ENCODE peak calls at places on chromosomes 12 and 14, in ten cellular contexts. T, W, I, E, B, M, A, S, J and Q are unnamed samples. For H3K36me3, the result is how much of the 10 kb centered on the place peaks cover.

GRCh38 chr12:2341871-2342270 is 289.1 kb downstream of the CACNA1C start:
- DNase-seq in T (peak), W (no peak), I (no peak), E (no peak), B (peak), M (no peak), A (peak), S (no peak), J (no peak), Q (no peak)

GRCh38 chr12:93645702-93646101 is 31.5 kb upstream of the CRADD start:
- DNase-seq in T (peak), W (no peak), I (no peak), E (no peak), B (peak), M (no peak), A (peak), S (no peak), J (no peak), Q (no peak)

GRCh38 chr12:120960657-120961056 is 17.7 kb upstream of the HNF1A start:
- DNase-seq in T (no peak), W (no peak), I (no peak), E (no peak), B (no peak), M (no peak), A (no peak), S (no peak), J (no peak), Q (no peak)

GRCh38 chr14:96105921-96106441 is 66.8 kb downstream of the C14orf132 start:
- DNase-seq in T (peak), W (no peak), I (no peak), E (no peak), B (no peak), M (no peak), A (no peak), S (no peak), J (no peak), Q (no peak)

GRCh38 chr12:47636908-47637780 is 68.7 kb downstream of the RPAP3 start:
- DNase-seq in T (no peak), W (peak), I (peak), E (no peak), B (peak), M (no peak), A (peak), S (peak), J (peak), Q (no peak)

GRCh38 chr12:94025730-94026129 is 122.6 kb upstream of the PLXNC1 start:
- DNase-seq in T (no peak), W (no peak), I (no peak), E (no peak), B (peak), M (no peak), A (peak), S (no peak), J (no peak), Q (no peak)

GRCh38 chr14:91350813-91351507 is 66.7 kb downstream of the CCDC88C start:
- DNase-seq in T (no peak), W (no peak), I (peak), E (no peak), B (no peak), M (no peak), A (no peak), S (peak), J (peak), Q (no peak)

GRCh38 chr12:95763809-95764253 is 26.7 kb downstream of the NTN4 start:
- DNase-seq in T (peak), W (no peak), I (no peak), E (no peak), B (peak), M (no peak), A (peak), S (no peak), J (peak), Q (peak)

GRCh38 chr14:91249841-91250616 is 5.5 kb upstream of the GPR68 start:
- DNase-seq in T (peak), W (no peak), I (peak), E (no peak), B (no peak), M (no peak), A (no peak), S (peak), J (no peak), Q (no peak)

GRCh38 chr12:24396266-24396665 is 446.8 kb upstream of the SOX5 start:
- DNase-seq in T (no peak), W (no peak), I (no peak), E (no peak), B (no peak), M (no peak), A (no peak), S (no peak), J (no peak), Q (no peak)

GRCh38 chr12:13976880-13977279 is 4.5 kb downstream of the GRIN2B start:
- DNase-seq in T (no peak), W (no peak), I (no peak), E (no peak), B (no peak), M (no peak), A (no peak), S (no peak), J (no peak), Q (no peak)

GRCh38 chr12:96986883-96987523 is 79.9 kb downstream of the NEDD1 start:
- DNase-seq in T (no peak), W (no peak), I (no peak), E (no peak), B (peak), M (no peak), A (peak), S (peak), J (no peak), Q (peak)

DNA sequence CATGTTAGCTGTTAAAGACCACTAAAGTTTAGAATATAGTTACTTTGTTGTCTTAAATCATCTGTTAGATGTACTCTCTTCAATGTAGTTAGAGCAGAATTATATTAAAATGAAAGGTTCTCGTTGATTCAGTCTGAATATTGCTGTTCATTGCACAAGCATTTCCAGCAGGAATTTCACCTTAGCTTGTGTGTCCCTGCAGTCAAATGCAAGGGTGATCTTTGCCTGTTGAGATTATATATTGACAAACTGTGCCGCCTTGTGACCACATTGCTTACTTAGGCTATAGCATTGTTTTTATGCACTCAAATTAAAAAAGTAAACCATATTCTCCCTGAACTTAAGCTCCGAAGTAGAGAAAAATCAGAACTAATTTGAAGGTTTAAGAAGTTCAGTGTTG is 39.5 kb downstream of the ATP2A2 start:
- DNase-seq in T (no peak), W (no peak), I (no peak), E (no peak), B (no peak), M (no peak), A (no peak), S (no peak), J (no peak), Q (no peak)
- H3K36me3 ChIP-seq in T (under half), W (half or more), I (under half), E (under half), B (half or more), M (under half), A (under half), S (half or more), J (under half), Q (under half)

GRCh38 chr14:103694572-103695026 is 20.7 kb downstream of the XRCC3 start:
- DNase-seq in T (no peak), W (no peak), I (peak), E (no peak), B (no peak), M (no peak), A (no peak), S (no peak), J (no peak), Q (no peak)

GRCh38 chr14:103697196-103697595 is 18.1 kb downstream of the XRCC3 start:
- DNase-seq in T (no peak), W (no peak), I (peak), E (no peak), B (no peak), M (no peak), A (no peak), S (no peak), J (no peak), Q (no peak)

GRCh38 chr14:103696466-103697071 is 18.7 kb downstream of the XRCC3 start:
- DNase-seq in T (peak), W (peak), I (peak), E (no peak), B (peak), M (no peak), A (peak), S (no peak), J (no peak), Q (peak)

GRCh38 chr14:103695331-103696026 is 19.8 kb downstream of the XRCC3 start:
- DNase-seq in T (no peak), W (no peak), I (peak), E (no peak), B (no peak), M (no peak), A (no peak), S (no peak), J (no peak), Q (no peak)

DNA sequence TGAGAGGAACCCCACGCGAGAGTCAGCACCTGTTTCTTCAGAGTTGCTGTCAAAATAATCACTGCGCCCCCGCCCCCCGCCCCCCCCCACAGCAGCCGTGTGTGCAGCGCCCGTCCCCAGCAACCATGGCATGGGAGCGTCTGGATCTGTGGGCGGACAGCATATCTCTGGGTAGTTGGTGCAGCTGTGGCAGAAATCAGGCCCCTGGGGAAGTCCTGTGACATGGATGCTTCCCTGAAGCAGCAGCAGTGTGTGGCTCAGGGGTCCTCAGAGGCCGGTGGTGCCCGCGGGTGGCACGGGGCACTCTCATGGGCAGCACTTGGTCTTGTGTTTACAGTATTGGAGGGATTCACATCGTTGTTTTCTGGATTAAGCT is 19.2 kb downstream of the XRCC3 start:
- DNase-seq in T (no peak), W (no peak), I (peak), E (no peak), B (no peak), M (no peak), A (no peak), S (no peak), J (no peak), Q (no peak)
- H3K36me3 ChIP-seq in T (under half), W (half or more), I (under half), E (under half), B (half or more), M (under half), A (under half), S (under half), J (under half), Q (under half)

GRCh38 chr14:64734990-64735389 is 30.8 kb downstream of the PLEKHG3 start:
- DNase-seq in T (no peak), W (no peak), I (no peak), E (peak), B (no peak), M (no peak), A (no peak), S (no peak), J (no peak), Q (no peak)
- H3K36me3 ChIP-seq in T (under half), W (half or more), I (half or more), E (under half), B (under half), M (under half), A (under half), S (under half), J (under half), Q (under half)

DNA sequence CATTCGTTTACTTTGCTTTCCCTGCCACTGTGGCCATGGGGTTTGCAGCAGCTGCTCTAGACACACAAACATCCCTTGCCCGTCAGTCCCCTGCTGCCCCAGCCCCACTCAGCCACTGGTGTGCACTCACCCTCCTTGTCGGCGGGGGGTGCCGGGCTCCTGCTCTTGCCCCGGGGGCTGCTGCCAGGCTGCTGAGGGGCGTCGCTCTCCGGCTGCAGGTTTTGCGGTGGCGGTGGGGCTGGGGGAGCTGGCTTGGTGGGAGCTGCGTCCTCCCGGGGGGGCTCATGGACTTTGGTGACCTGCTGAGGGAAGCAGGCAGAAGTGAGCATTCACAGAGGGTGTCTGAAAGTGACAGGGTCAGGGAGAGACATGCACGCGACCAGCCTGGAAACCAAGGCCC is 67.1 kb downstream of the RFLNA start:
- DNase-seq in T (no peak), W (no peak), I (no peak), E (no peak), B (no peak), M (no peak), A (no peak), S (no peak), J (no peak), Q (no peak)
- H3K36me3 ChIP-seq in T (under half), W (half or more), I (under half), E (under half), B (half or more), M (under half), A (under half), S (under half), J (under half), Q (half or more)

DNA sequence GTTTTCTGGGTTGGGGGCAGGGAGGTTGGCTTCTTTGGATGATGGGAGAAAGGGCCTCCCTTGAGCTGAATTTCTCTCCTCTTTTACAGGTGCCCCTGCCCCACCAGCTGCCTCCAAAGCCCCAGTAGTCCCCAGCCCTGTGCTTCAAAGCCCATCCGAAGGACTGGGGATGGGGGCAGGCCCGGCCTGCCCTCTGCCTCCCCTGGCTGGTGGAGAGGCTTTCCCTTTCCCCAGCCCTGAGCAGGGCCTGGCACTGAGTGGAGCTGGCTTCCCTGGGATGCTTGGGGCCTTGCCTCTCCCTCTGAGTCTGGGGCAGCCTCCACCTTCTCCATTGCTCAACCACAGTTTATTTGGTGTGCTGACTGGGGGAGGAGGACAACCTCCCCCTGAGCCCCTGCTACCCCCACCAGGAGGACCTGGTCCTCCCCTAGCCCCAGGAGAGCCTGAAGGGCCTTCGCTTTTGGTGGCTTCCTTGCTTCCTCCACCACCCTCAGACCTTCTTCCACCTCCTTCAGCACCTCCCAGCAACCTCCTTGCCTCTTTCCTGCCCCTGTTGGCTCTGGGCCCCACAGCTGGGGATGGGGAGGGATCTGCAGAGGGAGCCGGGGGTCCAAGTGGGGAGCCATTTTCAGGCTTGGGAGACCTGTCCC is 4.0 kb downstream of the MBD6 start:
- DNase-seq in T (no peak), W (no peak), I (no peak), E (no peak), B (no peak), M (no peak), A (no peak), S (no peak), J (no peak), Q (no peak)
- H3K36me3 ChIP-seq in T (under half), W (half or more), I (half or more), E (under half), B (half or more), M (under half), A (under half), S (under half), J (under half), Q (under half)

GRCh38 chr14:89123215-89123614 is 293.8 kb downstream of the FOXN3 start:
- DNase-seq in T (no peak), W (no peak), I (no peak), E (no peak), B (no peak), M (no peak), A (no peak), S (no peak), J (no peak), Q (no peak)
- H3K36me3 ChIP-seq in T (under half), W (under half), I (under half), E (under half), B (under half), M (under half), A (under half), S (under half), J (under half), Q (under half)

GRCh38 chr14:99660006-99660566 is 15.2 kb downstream of the HHIPL1 start:
- DNase-seq in T (no peak), W (no peak), I (no peak), E (no peak), B (no peak), M (no peak), A (no peak), S (no peak), J (no peak), Q (no peak)
- H3K36me3 ChIP-seq in T (under half), W (under half), I (under half), E (under half), B (under half), M (under half), A (under half), S (under half), J (under half), Q (under half)

DNA sequence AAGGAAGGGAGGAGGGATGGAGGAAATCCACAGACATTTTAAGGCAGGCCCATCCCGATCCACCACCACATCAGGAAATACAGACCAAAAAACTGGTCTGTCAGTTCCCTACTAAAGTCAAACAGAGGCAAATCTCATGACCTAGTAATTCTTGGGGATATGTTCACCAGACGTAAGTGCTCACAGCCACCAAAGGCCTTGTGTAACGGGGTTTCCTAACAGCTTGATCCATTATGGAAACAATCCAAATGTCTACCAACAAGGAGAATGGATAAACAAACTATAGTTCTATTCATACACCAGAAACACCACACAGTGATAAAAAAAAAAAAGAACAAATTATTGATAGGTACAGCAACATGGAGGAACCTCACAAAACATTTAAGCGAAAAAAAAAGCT is 72.9 kb downstream of the PRKAB1 start:
- DNase-seq in T (no peak), W (no peak), I (no peak), E (no peak), B (no peak), M (no peak), A (no peak), S (no peak), J (no peak), Q (no peak)
- H3K36me3 ChIP-seq in T (under half), W (under half), I (under half), E (under half), B (under half), M (under half), A (under half), S (under half), J (under half), Q (under half)